ENCODE peak calls at places on chromosomes 6 and 20, in six cellular contexts. One of them, this sample, is unnamed.

GRCh38 chr6:7134999-7135735 is 27.4 kb downstream of the RREB1 start:
- DNase-seq in breast epithelium: no peak
- DNase-seq in A549: no peak
- DNase-seq in pancreas: no peak
- DNase-seq in mucosa of descending colon: no peak
- DNase-seq in dorsolateral prefrontal cortex: no peak
- DNase-seq in this sample: no peak

GRCh38 chr6:81612136-81612535 is 140.3 kb downstream of the TENT5A start:
- DNase-seq in mucosa of descending colon: no peak
- DNase-seq in A549: no peak
- DNase-seq in dorsolateral prefrontal cortex: no peak
- DNase-seq in breast epithelium: no peak
- DNase-seq in pancreas: no peak
- DNase-seq in this sample: no peak

GRCh38 chr20:45136911-45137310 is 12.6 kb upstream of the WFDC12 start:
- DNase-seq in dorsolateral prefrontal cortex: no peak
- DNase-seq in mucosa of descending colon: no peak
- DNase-seq in breast epithelium: no peak
- DNase-seq in A549: no peak
- DNase-seq in pancreas: no peak
- DNase-seq in this sample: no peak

GRCh38 chr6:154921482-154921881 is 73.6 kb upstream of the TIAM2 start:
- DNase-seq in breast epithelium: no peak
- DNase-seq in dorsolateral prefrontal cortex: no peak
- DNase-seq in mucosa of descending colon: no peak
- DNase-seq in A549: no peak
- DNase-seq in pancreas: no peak
- DNase-seq in this sample: no peak

GRCh38 chr20:46543033-46543432 is 7.4 kb downstream of the OCSTAMP start:
- DNase-seq in A549: no peak
- DNase-seq in dorsolateral prefrontal cortex: no peak
- DNase-seq in breast epithelium: no peak
- DNase-seq in pancreas: no peak
- DNase-seq in mucosa of descending colon: no peak
- DNase-seq in this sample: no peak

GRCh38 chr6:33081098-33081824 is 5.5 kb downstream of the HLA-DPB1 start:
- DNase-seq in dorsolateral prefrontal cortex: no peak
- DNase-seq in pancreas: no peak
- DNase-seq in mucosa of descending colon: no peak
- DNase-seq in A549: no peak
- DNase-seq in breast epithelium: no peak
- DNase-seq in this sample: peak

GRCh38 chr20:46681032-46681854 is 8.0 kb downstream of the TP53RK start:
- DNase-seq in breast epithelium: peak
- DNase-seq in mucosa of descending colon: no peak
- DNase-seq in dorsolateral prefrontal cortex: peak
- DNase-seq in pancreas: peak
- DNase-seq in A549: peak
- DNase-seq in this sample: no peak

GRCh38 chr20:16216227-16217210 is 356.7 kb downstream of the KIF16B start:
- DNase-seq in dorsolateral prefrontal cortex: no peak
- DNase-seq in breast epithelium: no peak
- DNase-seq in A549: no peak
- DNase-seq in pancreas: no peak
- DNase-seq in mucosa of descending colon: no peak
- DNase-seq in this sample: no peak

GRCh38 chr20:3803854-3804253 is 7.7 kb downstream of the CDC25B start:
- DNase-seq in A549: no peak
- DNase-seq in dorsolateral prefrontal cortex: no peak
- DNase-seq in breast epithelium: no peak
- DNase-seq in mucosa of descending colon: peak
- DNase-seq in pancreas: no peak
- DNase-seq in this sample: no peak

GRCh38 chr6:149864578-149865535 is 698 bp upstream of the LRP11 start:
- DNase-seq in pancreas: peak
- DNase-seq in breast epithelium: peak
- DNase-seq in A549: peak
- DNase-seq in mucosa of descending colon: no peak
- DNase-seq in dorsolateral prefrontal cortex: no peak
- DNase-seq in this sample: peak

GRCh38 chr6:132270745-132271414 is 130.4 kb downstream of the MOXD1 start:
- DNase-seq in A549: no peak
- DNase-seq in pancreas: peak
- DNase-seq in breast epithelium: no peak
- DNase-seq in dorsolateral prefrontal cortex: no peak
- DNase-seq in mucosa of descending colon: no peak
- DNase-seq in this sample: peak

GRCh38 chr20:4012631-4013030 is 2.7 kb downstream of the RNF24 start:
- DNase-seq in A549: no peak
- DNase-seq in breast epithelium: no peak
- DNase-seq in dorsolateral prefrontal cortex: no peak
- DNase-seq in mucosa of descending colon: no peak
- DNase-seq in pancreas: no peak
- DNase-seq in this sample: peak

GRCh38 chr20:11703119-11703518 is 214.6 kb upstream of the BTBD3 start:
- DNase-seq in A549: no peak
- DNase-seq in pancreas: no peak
- DNase-seq in dorsolateral prefrontal cortex: no peak
- DNase-seq in mucosa of descending colon: no peak
- DNase-seq in breast epithelium: no peak
- DNase-seq in this sample: no peak

GRCh38 chr20:7113577-7114466 is 346.3 kb downstream of the BMP2 start:
- DNase-seq in pancreas: peak
- DNase-seq in breast epithelium: no peak
- DNase-seq in dorsolateral prefrontal cortex: no peak
- DNase-seq in mucosa of descending colon: no peak
- DNase-seq in A549: peak
- DNase-seq in this sample: peak

GRCh38 chr6:125008957-125009356 is 46.7 kb downstream of the RNF217 start:
- DNase-seq in dorsolateral prefrontal cortex: no peak
- DNase-seq in pancreas: no peak
- DNase-seq in mucosa of descending colon: no peak
- DNase-seq in A549: no peak
- DNase-seq in breast epithelium: no peak
- DNase-seq in this sample: no peak

GRCh38 chr20:44594730-44595129 is 12.4 kb downstream of the PKIG start:
- DNase-seq in breast epithelium: no peak
- DNase-seq in dorsolateral prefrontal cortex: no peak
- DNase-seq in pancreas: no peak
- DNase-seq in mucosa of descending colon: no peak
- DNase-seq in A549: peak
- DNase-seq in this sample: peak

GRCh38 chr6:139531716-139532115 is 157.3 kb upstream of the CITED2 start:
- DNase-seq in breast epithelium: no peak
- DNase-seq in dorsolateral prefrontal cortex: no peak
- DNase-seq in mucosa of descending colon: no peak
- DNase-seq in pancreas: no peak
- DNase-seq in A549: no peak
- DNase-seq in this sample: no peak

GRCh38 chr6:139533573-139534471 is 159.4 kb upstream of the CITED2 start:
- DNase-seq in A549: peak
- DNase-seq in breast epithelium: no peak
- DNase-seq in mucosa of descending colon: peak
- DNase-seq in pancreas: peak
- DNase-seq in dorsolateral prefrontal cortex: no peak
- DNase-seq in this sample: peak

GRCh38 chr6:139533166-139533565 is 158.7 kb upstream of the CITED2 start:
- DNase-seq in pancreas: no peak
- DNase-seq in dorsolateral prefrontal cortex: no peak
- DNase-seq in breast epithelium: no peak
- DNase-seq in A549: no peak
- DNase-seq in mucosa of descending colon: no peak
- DNase-seq in this sample: peak

GRCh38 chr6:139536751-139537617 is 162.5 kb upstream of the CITED2 start:
- DNase-seq in mucosa of descending colon: no peak
- DNase-seq in A549: peak
- DNase-seq in dorsolateral prefrontal cortex: no peak
- DNase-seq in breast epithelium: no peak
- DNase-seq in pancreas: no peak
- DNase-seq in this sample: peak

GRCh38 chr6:139534472-139535115 is 160.1 kb upstream of the CITED2 start:
- DNase-seq in pancreas: peak
- DNase-seq in breast epithelium: no peak
- DNase-seq in A549: no peak
- DNase-seq in dorsolateral prefrontal cortex: no peak
- DNase-seq in mucosa of descending colon: no peak
- DNase-seq in this sample: no peak
- H3K4me3 ChIP-seq in pancreas: no peak
- H3K4me3 ChIP-seq in breast epithelium: no peak
- H3K4me3 ChIP-seq in A549: no peak
- H3K4me3 ChIP-seq in dorsolateral prefrontal cortex: no peak
- H3K4me3 ChIP-seq in mucosa of descending colon: no peak
- H3K4me3 ChIP-seq in this sample: no peak

GRCh38 chr6:46513533-46513932 is 22.3 kb upstream of the RCAN2 start:
- DNase-seq in mucosa of descending colon: no peak
- DNase-seq in dorsolateral prefrontal cortex: no peak
- DNase-seq in pancreas: no peak
- DNase-seq in A549: no peak
- DNase-seq in breast epithelium: no peak
- DNase-seq in this sample: no peak
- TF ChIP-seq CTCF in mucosa of descending colon: no peak
- TF ChIP-seq CTCF in dorsolateral prefrontal cortex: no peak
- TF ChIP-seq CTCF in pancreas: no peak
- TF ChIP-seq CTCF in A549: no peak
- TF ChIP-seq CTCF in breast epithelium: no peak
- TF ChIP-seq CTCF in this sample: no peak

GRCh38 chr6:77368660-77369313 is 94.5 kb downstream of the HTR1B start:
- DNase-seq in dorsolateral prefrontal cortex: no peak
- DNase-seq in A549: no peak
- DNase-seq in mucosa of descending colon: peak
- DNase-seq in breast epithelium: peak
- DNase-seq in pancreas: peak
- DNase-seq in this sample: peak
- H3K4me3 ChIP-seq in dorsolateral prefrontal cortex: no peak
- H3K4me3 ChIP-seq in A549: no peak
- H3K4me3 ChIP-seq in mucosa of descending colon: no peak
- H3K4me3 ChIP-seq in breast epithelium: peak
- H3K4me3 ChIP-seq in pancreas: no peak
- H3K4me3 ChIP-seq in this sample: peak

GRCh38 chr6:1062786-1063545 is 248.9 kb upstream of the FOXQ1 start:
- DNase-seq in A549: no peak
- DNase-seq in mucosa of descending colon: no peak
- DNase-seq in breast epithelium: no peak
- DNase-seq in pancreas: no peak
- DNase-seq in dorsolateral prefrontal cortex: no peak
- DNase-seq in this sample: no peak
- TF ChIP-seq CTCF in A549: no peak
- TF ChIP-seq CTCF in mucosa of descending colon: no peak
- TF ChIP-seq CTCF in breast epithelium: no peak
- TF ChIP-seq CTCF in pancreas: no peak
- TF ChIP-seq CTCF in dorsolateral prefrontal cortex: no peak
- TF ChIP-seq CTCF in this sample: no peak